ENCODE peak calls at places on chromosomes 11 and 22, in four cellular contexts. H is mesenchymal stem cell, S is IMR-90, E is neuronal stem cell. I is an unnamed sample. For H3K27me3, the result is how much of the 10 kb centered on the place peaks cover.

GRCh38 chr11:119373917-119374631 is 7.4 kb downstream of the USP2 start:
- DNase-seq in S (peak), H (peak), E (peak), I (peak)

GRCh38 chr11:73480677-73481076 is 104.5 kb downstream of the RELT start:
- DNase-seq in S (peak), E (no peak), H (no peak), I (no peak)

GRCh38 chr11:119368121-119369034 is 13.1 kb downstream of the USP2 start:
- DNase-seq in S (peak), H (peak), E (no peak), I (no peak)

GRCh38 chr22:37259540-37260029 is 15.5 kb upstream of the RAC2 start:
- DNase-seq in E (no peak), H (peak), S (peak), I (peak)

GRCh38 chr11:88320149-88320559 is 17.4 kb downstream of the CTSC start:
- DNase-seq in S (peak), E (no peak), H (peak), I (no peak)

GRCh38 chr22:24512043-24512442 is 16.9 kb downstream of the UPB1 start:
- DNase-seq in H (no peak), S (no peak), E (no peak), I (no peak)

GRCh38 chr11:5383576-5383975 is at the start of gene OR51M1:
- DNase-seq in S (no peak), H (no peak), E (no peak), I (no peak)

GRCh38 chr11:45021692-45022130 is 71.0 kb upstream of the TP53I11 start:
- DNase-seq in H (peak), S (peak), E (no peak), I (peak)

GRCh38 chr22:23835773-23836144 is 3.0 kb downstream of the DERL3 start:
- DNase-seq in S (no peak), H (no peak), E (no peak), I (no peak)

GRCh38 chr11:105719073-105719846 is 109.4 kb downstream of the GRIA4 start:
- DNase-seq in S (peak), H (peak), E (no peak), I (no peak)

GRCh38 chr11:63999349-64000025 is 13.2 kb downstream of the OTUB1 start:
- DNase-seq in E (peak), S (no peak), H (peak), I (peak)

GRCh38 chr11:44701276-44701675 is 25.5 kb upstream of the TSPAN18 start:
- DNase-seq in S (no peak), E (no peak), H (no peak), I (no peak)

GRCh38 chr11:72072348-72072747 is 8.0 kb downstream of the NUMA1 start:
- DNase-seq in E (no peak), S (peak), H (peak), I (no peak)

GRCh38 chr22:41274856-41275255 is 11.1 kb downstream of the RANGAP1 start:
- DNase-seq in E (no peak), H (no peak), S (no peak), I (no peak)

GRCh38 chr11:116488836-116489389 is 283.9 kb downstream of the BUD13 start:
- DNase-seq in S (no peak), H (no peak), E (no peak), I (no peak)

GRCh38 chr11:28834877-28835276 is 726.7 kb downstream of the METTL15 start:
- DNase-seq in S (peak), H (peak), E (no peak), I (no peak)

GRCh38 chr11:75103380-75104026 is 6.8 kb upstream of the OR2AT4 start:
- DNase-seq in E (no peak), S (peak), H (peak), I (no peak)

GRCh38 chr11:46597609-46598219 is 3.9 kb upstream of the AMBRA1 start:
- DNase-seq in S (peak), E (no peak), H (peak), I (no peak)

GRCh38 chr22:43293259-43293658 is 49.9 kb downstream of the SCUBE1 start:
- DNase-seq in E (no peak), H (no peak), S (no peak), I (no peak)

GRCh38 chr11:16776716-16777115 is 38.3 kb downstream of the C11orf58 start:
- DNase-seq in S (peak), E (no peak), H (no peak), I (no peak)

GRCh38 chr11:93935826-93936225 is 85.3 kb upstream of the HEPHL1 start:
- DNase-seq in H (no peak), S (no peak), E (no peak), I (no peak)

GRCh38 chr22:41845380-41846267 is 12.7 kb downstream of the SREBF2 start:
- DNase-seq in S (no peak), H (no peak), E (no peak), I (no peak)

GRCh38 chr22:41501209-41501608 is 32.3 kb downstream of the ACO2 start:
- DNase-seq in S (no peak), E (no peak), H (no peak), I (no peak)

GRCh38 chr11:120801801-120802689 is 221.9 kb upstream of the TBCEL start:
- DNase-seq in H (peak), S (peak), E (peak), I (peak)

GRCh38 chr22:23696326-23696851 is 5.6 kb downstream of the RGL4 start:
- DNase-seq in S (peak), H (no peak), E (no peak), I (no peak)

GRCh38 chr22:49497266-49497665 is 330.4 kb downstream of the BRD1 start:
- DNase-seq in H (no peak), E (no peak), S (no peak), I (no peak)

GRCh38 chr22:44669725-44670027 is 32.3 kb upstream of the PRR5 start:
- DNase-seq in S (peak), H (peak), E (no peak), I (peak)

GRCh38 chr11:67372993-67373915 is at the start of gene CLCF1:
- DNase-seq in S (peak), E (peak), H (peak), I (no peak)

GRCh38 chr22:40210814-40211213 is 33.1 kb downstream of the TNRC6B start:
- DNase-seq in E (no peak), S (no peak), H (no peak), I (no peak)

GRCh38 chr11:2445948-2446551 is 1.2 kb downstream of the KCNQ1 start:
- DNase-seq in S (no peak), H (no peak), E (no peak), I (no peak)

GRCh38 chr22:37416806-37417205 is 10.5 kb downstream of the ELFN2 start:
- DNase-seq in H (no peak), S (no peak), E (no peak), I (no peak)

GRCh38 chr22:43334378-43334777 is 8.8 kb downstream of the SCUBE1 start:
- DNase-seq in E (no peak), H (no peak), S (no peak), I (no peak)

DNA sequence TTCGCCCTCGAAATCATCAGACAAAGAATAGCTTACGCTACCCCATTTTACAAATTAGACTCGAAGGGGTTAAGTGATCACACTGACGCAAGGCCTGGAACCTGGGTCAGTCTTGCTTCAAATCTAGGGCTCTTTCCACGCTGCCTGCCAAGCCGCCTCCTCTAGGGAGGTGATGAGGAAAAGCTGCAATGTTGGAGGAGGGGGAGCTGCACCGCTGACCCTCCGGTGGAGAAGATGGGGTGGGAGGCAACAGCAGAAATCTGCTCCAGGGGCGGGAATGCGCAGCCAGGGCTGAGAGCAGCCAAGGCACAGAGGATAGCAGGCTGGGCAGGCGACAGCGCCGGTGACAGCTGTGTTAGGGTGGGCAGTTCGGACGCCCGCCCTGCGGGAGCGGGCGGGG is 595 bp downstream of the SYVN1 start:
- DNase-seq in E (no peak), S (no peak), H (peak), I (no peak)
- H4K91ac ChIP-seq in E (no peak), S (peak), H (peak), I (no peak)

DNA sequence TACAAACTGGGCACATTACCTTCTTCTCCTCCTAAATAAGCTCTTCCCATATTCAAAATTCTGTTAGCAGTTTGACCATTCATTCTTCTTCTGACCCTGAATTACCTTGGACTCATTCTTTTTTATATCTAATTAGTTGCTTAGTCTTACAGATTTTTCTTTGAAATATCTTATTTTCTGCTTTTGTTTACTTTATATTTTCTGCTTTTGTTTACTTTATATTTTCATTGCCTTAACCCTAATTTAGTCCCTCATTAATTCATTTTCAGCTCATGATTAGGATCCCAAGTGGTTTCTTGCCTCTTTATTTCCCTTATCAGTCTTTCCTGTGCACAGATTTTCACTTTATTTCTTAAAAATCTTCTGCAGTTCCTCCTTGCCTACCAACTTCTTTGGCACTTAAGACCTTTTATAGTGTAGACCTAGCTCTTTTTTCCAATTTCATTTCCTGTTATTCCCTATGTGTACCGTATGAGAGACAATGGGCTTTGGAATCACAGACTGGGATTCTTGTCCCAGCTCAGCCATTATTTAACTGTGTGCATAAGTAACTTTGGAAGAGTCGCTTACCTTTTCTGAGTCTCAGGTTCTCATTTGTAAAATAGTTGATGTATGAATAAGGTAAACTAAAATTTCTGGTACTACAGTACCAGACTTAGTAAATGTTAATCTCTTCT is 39.2 kb downstream of the SIK2 start:
- DNase-seq in S (no peak), H (no peak), E (no peak), I (no peak)
- H3K27me3 ChIP-seq in S (under half), H (under half), E (under half), I (under half)

GRCh38 chr11:78940500-78941225 is 366.0 kb upstream of the NARS2 start:
- DNase-seq in S (no peak), E (peak), H (no peak), I (peak)

GRCh38 chr11:78935408-78936101 is 360.9 kb upstream of the NARS2 start:
- DNase-seq in S (no peak), E (no peak), H (no peak), I (no peak)

GRCh38 chr11:78943841-78944240 is 369.2 kb upstream of the NARS2 start:
- DNase-seq in H (no peak), S (no peak), E (no peak), I (no peak)

GRCh38 chr11:78938036-78938435 is 363.4 kb upstream of the NARS2 start:
- DNase-seq in S (no peak), H (no peak), E (no peak), I (no peak)

GRCh38 chr11:78941226-78941851 is 366.7 kb upstream of the NARS2 start:
- DNase-seq in S (no peak), E (no peak), H (no peak), I (no peak)
- H2BK15ac ChIP-seq in S (no peak), E (peak), H (no peak), I (no peak)

DNA sequence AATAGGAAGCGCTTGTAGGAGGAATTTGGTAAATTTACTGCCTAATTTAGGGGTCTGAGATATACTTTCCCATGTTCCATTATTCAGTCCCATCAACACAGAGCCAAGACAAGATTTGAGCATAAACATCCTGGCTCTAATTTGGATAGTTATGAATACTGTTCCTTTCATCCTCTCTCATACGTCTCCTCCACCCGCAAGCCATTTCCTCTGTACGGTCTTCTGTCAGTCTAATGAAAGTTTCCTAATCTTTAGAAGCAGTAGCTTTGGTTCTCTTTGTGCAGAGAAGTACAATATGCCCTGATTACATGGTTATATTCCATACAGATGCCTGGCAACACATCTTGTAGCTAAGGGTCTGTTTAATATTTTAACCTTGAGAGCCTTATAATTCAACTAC is 37.0 kb upstream of the AKIP1 start:
- DNase-seq in E (no peak), H (peak), S (no peak), I (no peak)
- H4K91ac ChIP-seq in E (no peak), H (no peak), S (no peak), I (no peak)

DNA sequence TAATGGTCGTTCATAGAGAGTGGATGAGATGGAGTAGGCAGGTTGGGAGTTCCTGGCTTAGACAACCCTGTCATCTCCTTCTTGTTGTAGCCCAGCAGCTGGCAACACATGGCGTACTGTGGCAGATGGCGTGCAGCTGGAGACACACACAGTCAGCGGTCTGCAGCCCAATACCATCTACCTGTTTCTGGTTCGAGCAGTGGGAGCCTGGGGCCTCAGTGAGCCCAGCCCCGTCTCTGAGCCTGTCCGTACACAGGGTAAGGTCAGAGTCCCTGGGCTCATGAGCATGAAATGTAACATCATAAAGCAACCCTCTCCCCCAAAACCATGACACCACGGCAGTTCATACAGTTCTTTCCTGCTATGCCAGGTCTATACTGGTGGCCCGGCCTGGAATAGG is 8.7 kb downstream of the ROBO3 start:
- DNase-seq in S (no peak), H (no peak), E (no peak), I (no peak)
- H3K27me3 ChIP-seq in S (under half), H (half or more), E (under half), I (under half)

GRCh38 chr11:27295928-27296327 is 67.1 kb downstream of the CCDC34 start:
- DNase-seq in H (no peak), S (no peak), E (no peak), I (no peak)
- H2BK15ac ChIP-seq in H (no peak), S (no peak), E (no peak), I (no peak)

GRCh38 chr11:33689506-33689905 is 11.1 kb downstream of the C11orf91 start:
- DNase-seq in H (no peak), S (no peak), E (no peak), I (no peak)

GRCh38 chr11:33691051-33691864 is 9.4 kb downstream of the C11orf91 start:
- DNase-seq in H (no peak), S (no peak), E (no peak), I (no peak)

GRCh38 chr11:33687733-33688479 is 12.7 kb downstream of the C11orf91 start:
- DNase-seq in H (peak), S (peak), E (peak), I (no peak)

GRCh38 chr11:33690290-33691050 is 10.2 kb downstream of the C11orf91 start:
- DNase-seq in E (no peak), S (peak), H (peak), I (no peak)

GRCh38 chr11:33689089-33689488 is 11.5 kb downstream of the C11orf91 start:
- DNase-seq in H (no peak), S (no peak), E (no peak), I (no peak)
- H4K91ac ChIP-seq in H (no peak), S (peak), E (no peak), I (no peak)

DNA sequence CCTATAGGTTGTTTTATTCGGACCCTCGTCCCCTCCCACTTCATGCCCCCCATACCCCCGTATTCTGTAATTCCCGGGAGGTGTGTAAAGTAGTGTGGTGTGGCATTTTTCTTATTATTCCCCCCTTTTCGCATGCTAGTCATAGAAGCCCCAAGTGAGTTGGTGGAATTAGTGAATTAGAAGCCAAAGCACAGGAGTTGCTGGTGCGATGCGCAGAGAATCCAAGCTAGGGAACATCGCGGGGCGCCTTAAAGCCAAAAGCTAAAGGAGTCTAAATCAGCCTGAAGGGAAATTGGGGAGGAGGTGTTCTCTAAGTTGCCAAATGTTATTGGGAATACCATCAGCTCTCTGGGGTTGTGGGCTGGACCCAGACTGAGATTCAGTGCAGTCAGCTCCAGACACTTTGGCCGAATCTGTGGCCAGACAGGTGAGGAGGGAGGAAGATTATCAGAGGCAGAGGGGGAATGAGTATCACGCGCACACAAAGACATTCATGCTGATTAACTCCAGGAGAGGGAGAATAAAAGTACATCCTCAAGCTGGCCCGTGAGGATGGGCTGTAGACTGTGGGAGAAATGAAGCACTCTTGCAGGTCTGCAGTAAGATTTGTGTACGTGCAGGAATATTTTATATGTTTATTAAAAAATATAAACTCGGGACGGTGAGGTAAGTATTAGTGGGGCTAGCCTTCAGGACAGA is 102.8 kb upstream of the HSD17B12 start:
- DNase-seq in S (no peak), H (no peak), E (no peak), I (no peak)
- H3K27me3 ChIP-seq in S (half or more), H (half or more), E (under half), I (half or more)

GRCh38 chr22:30541979-30542810 is 4.3 kb downstream of the SEC14L6 start:
- DNase-seq in H (peak), E (peak), S (no peak), I (peak)

GRCh38 chr22:30539368-30539767 is 7.2 kb downstream of the SEC14L6 start:
- DNase-seq in S (no peak), E (no peak), H (no peak), I (no peak)

GRCh38 chr22:30535182-30535581 is 11.4 kb downstream of the SEC14L6 start:
- DNase-seq in H (no peak), S (no peak), E (no peak), I (no peak)

GRCh38 chr22:30537083-30537731 is 9.3 kb downstream of the SEC14L6 start:
- DNase-seq in E (no peak), S (no peak), H (no peak), I (no peak)

DNA sequence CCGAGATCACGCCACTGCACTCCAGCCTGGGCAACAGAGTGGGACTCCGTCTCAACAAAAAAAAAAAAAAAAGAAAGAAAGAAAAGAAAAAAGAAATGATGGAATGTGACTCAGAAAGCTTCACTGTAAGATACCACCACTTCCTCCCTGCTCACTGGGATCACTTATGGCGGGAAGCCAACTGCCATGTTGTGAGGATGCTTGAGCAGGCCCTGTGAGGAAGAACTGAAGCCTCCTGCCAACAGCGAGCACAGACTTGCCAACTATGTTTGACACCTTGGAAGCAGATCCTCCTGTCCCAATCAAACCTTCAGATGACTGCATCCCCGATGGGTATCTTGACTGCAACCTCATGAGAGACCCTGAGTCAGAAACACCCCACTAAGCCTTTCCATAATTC is 8.3 kb downstream of the SEC14L6 start:
- DNase-seq in S (peak), E (no peak), H (no peak), I (no peak)
- H2BK15ac ChIP-seq in S (no peak), E (no peak), H (no peak), I (no peak)

I was measured in H9.